ENCODE peak calls at places on chromosome 2, in four cellular contexts. R is SK-N-MC, M is transverse colon, U is HL-60. K is an unnamed sample.

GRCh38 chr2:174025271-174026121 is 60.3 kb upstream of the SP3 start:
- DNase-seq in M (peak), R (peak), U (peak), K (peak)

GRCh38 chr2:239753537-239753936 is 271.6 kb downstream of the NDUFA10 start:
- DNase-seq in M (no peak), U (no peak), R (no peak), K (peak)

GRCh38 chr2:152505495-152505906 is 170.5 kb downstream of the FMNL2 start:
- DNase-seq in M (no peak), R (no peak), U (no peak), K (peak)

GRCh38 chr2:239087041-239087710 is 239.3 kb downstream of the TWIST2 start:
- DNase-seq in M (no peak), R (no peak), U (no peak), K (no peak)

GRCh38 chr2:220857371-220857770 is 714.7 kb downstream of the EPHA4 start:
- DNase-seq in U (no peak), M (no peak), R (no peak), K (no peak)

GRCh38 chr2:19646987-19647386 is 254.8 kb downstream of the TTC32 start:
- DNase-seq in M (no peak), U (no peak), R (no peak), K (no peak)

GRCh38 chr2:126785862-126786261 is 112.8 kb upstream of the TEX51 start:
- DNase-seq in M (no peak), U (no peak), R (no peak), K (no peak)

GRCh38 chr2:240840435-240841060 is 20.5 kb upstream of the KIF1A start:
- DNase-seq in R (no peak), U (no peak), M (peak), K (no peak)

GRCh38 chr2:20551231-20551944 is 99.5 kb downstream of the HS1BP3 start:
- DNase-seq in R (no peak), U (no peak), M (no peak), K (no peak)

GRCh38 chr2:158232476-158232875 is 130.8 kb downstream of the UPP2 start:
- DNase-seq in R (no peak), U (no peak), M (no peak), K (no peak)

DNA sequence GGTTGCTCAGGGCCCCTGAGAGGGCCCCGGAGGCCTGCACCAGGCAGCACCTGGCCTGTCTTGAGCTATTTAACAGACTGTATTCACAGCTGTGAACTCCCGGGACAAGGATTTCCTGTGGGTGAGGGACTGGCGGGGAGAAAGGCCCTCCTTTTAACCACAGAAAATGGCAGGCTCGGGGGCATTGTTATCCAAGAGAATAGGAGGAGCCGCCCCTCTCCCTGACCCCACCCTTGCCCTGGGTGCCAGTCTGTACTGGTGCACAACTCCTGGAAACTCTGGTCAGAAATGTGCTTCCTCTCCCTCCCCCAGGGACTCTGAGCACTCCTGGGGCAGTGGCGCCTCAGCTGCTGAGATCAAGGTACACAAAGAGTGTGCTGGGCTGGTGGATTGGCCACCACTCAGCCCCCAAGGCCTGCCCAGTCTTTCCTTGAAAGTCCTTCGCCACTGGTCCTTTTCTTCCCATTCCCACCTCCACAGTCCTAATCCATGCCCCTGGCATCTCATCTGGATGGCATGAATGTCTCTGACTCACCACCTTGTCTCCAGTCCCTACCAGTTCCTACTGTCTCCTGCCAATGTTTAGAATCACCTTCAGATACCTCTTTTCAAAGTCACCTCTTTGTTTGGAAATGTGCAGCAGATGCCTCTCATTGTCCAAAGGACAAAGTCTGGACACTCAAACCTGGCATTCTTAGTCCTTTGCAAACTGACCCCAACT is 19.6 kb upstream of the EPAS1 start:
- DNase-seq in M (no peak), U (no peak), R (no peak), K (peak)
- H3K4me3 ChIP-seq in M (no peak), U (no peak), R (no peak), K (no peak)

GRCh38 chr2:143152652-143153051 is 23.4 kb downstream of the ARHGAP15 start:
- DNase-seq in R (no peak), U (peak), M (no peak), K (no peak)
- TF ChIP-seq POLR2AphosphoS5 in R (no peak), U (no peak), M (no peak), K (no peak)

GRCh38 chr2:164782323-164782722 is 59.3 kb downstream of the COBLL1 start:
- DNase-seq in R (peak), M (no peak), U (no peak), K (no peak)
- H3K4me3 ChIP-seq in R (no peak), M (no peak), U (no peak), K (no peak)

DNA sequence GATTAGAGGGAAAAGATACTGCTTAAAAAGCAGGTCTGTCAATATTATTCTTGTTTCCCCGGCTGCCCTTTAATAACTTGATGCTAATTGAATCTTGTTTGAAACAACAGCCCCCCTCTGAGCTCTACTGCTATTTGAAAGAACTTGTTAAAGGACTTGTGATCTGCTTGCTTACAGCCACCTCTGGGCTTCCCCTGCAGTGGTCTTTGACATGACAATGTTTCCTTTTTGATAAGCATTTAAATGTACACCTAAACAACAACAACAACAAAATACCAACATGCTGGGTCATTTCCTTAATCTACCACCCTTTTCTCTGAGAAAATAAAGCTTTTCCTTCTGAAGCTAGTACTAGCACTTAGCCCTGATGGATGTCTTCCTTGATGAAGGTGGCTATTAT is 3.9 kb downstream of the HOXD1 start:
- DNase-seq in U (no peak), M (no peak), R (no peak), K (no peak)
- TF ChIP-seq POLR2AphosphoS5 in U (no peak), M (no peak), R (no peak), K (no peak)

K was measured in upper lobe of left lung.